ENCODE peak calls at places on chromosomes 1 and 21, in nine cellular contexts. T is tibial nerve; J is CD4-positive, CD25-positive, alpha-beta regulatory T cell; H is small intestine; W is neural progenitor cell; K is osteoblast; Y is lower lobe of right lung; U is HCT116; Z is astrocyte. C is an unnamed sample. For H3K36me3 and H3K4me1, the result is how much of the 10 kb centered on the place peaks cover.

GRCh38 chr1:68493193-68493592 is 3.7 kb downstream of the DEPDC1 start:
- DNase-seq in J (no peak), U (no peak), Z (no peak), T (no peak), Y (no peak), K (no peak), W (no peak), H (no peak), C (no peak)

GRCh38 chr1:15492572-15492971 is 16.7 kb downstream of the CELA2B start:
- DNase-seq in T (no peak), K (no peak), J (no peak), H (no peak), Y (no peak), W (no peak), Z (no peak), U (no peak), C (no peak)

GRCh38 chr1:114353233-114353632 is 157.8 kb downstream of the TRIM33 start:
- DNase-seq in Z (peak), U (no peak), T (peak), W (no peak), H (no peak), K (peak), Y (peak), J (no peak), C (peak)

GRCh38 chr1:241902376-241903067 is 54.5 kb downstream of the EXO1 start:
- DNase-seq in Y (no peak), H (no peak), U (no peak), K (no peak), T (peak), Z (no peak), J (no peak), W (no peak), C (no peak)

GRCh38 chr1:190583862-190584261 is 106.2 kb upstream of the BRINP3 start:
- DNase-seq in H (no peak), Z (no peak), J (no peak), W (no peak), Y (no peak), T (no peak), U (no peak), K (no peak), C (no peak)

GRCh38 chr1:168312718-168313604 is 32.3 kb downstream of the TBX19 start:
- DNase-seq in T (no peak), H (no peak), Y (no peak), K (no peak), U (no peak), W (no peak), Z (no peak), J (no peak), C (no peak)

GRCh38 chr1:228464487-228464983 is 22.6 kb upstream of the RNF187 start:
- DNase-seq in J (peak), U (no peak), Y (peak), H (peak), T (peak), W (peak), K (peak), Z (peak), C (peak)

GRCh38 chr21:45333583-45334121 is 46.0 kb upstream of the POFUT2 start:
- DNase-seq in H (no peak), Z (no peak), W (no peak), K (peak), U (no peak), T (no peak), J (no peak), Y (peak), C (no peak)

GRCh38 chr21:37675202-37675801 is 241.0 kb downstream of the KCNJ6 start:
- DNase-seq in Y (peak), Z (peak), W (peak), K (peak), H (peak), T (peak), U (peak), J (peak), C (peak)

GRCh38 chr1:59146651-59147358 is 150.1 kb upstream of the FGGY start:
- DNase-seq in H (peak), W (peak), T (peak), Z (no peak), Y (peak), U (no peak), J (no peak), K (peak), C (peak)

GRCh38 chr1:16111771-16112557 is 38.5 kb upstream of the FAM131C start:
- DNase-seq in J (no peak), U (no peak), Y (no peak), T (peak), H (no peak), Z (peak), K (peak), W (no peak), C (no peak)

GRCh38 chr1:169495050-169495740 is 9.5 kb upstream of the SLC19A2 start:
- DNase-seq in U (no peak), Y (no peak), K (peak), H (no peak), Z (peak), W (no peak), J (no peak), T (no peak), C (no peak)

GRCh38 chr1:151237678-151238466 is 16.7 kb upstream of the PSMD4 start:
- DNase-seq in Z (no peak), H (no peak), U (no peak), J (no peak), T (no peak), W (no peak), K (no peak), Y (no peak), C (no peak)
- H3K36me3 ChIP-seq in Z (half or more), H (under half), U (half or more), J (half or more), T (half or more), W (under half), K (half or more), Y (half or more), C (half or more)

GRCh38 chr1:1435911-1436633 is 582 bp downstream of the VWA1 start:
- DNase-seq in T (no peak), K (peak), Z (no peak), W (no peak), Y (no peak), U (no peak), J (no peak), H (no peak), C (no peak)
- H3K4me1 ChIP-seq in T (half or more), K (under half), Z (under half), W (under half), Y (half or more), U (under half), J (under half), H (under half), C (under half)

GRCh38 chr1:160161965-160162705 is 10.7 kb downstream of the ATP1A4 start:
- DNase-seq in J (no peak), U (no peak), T (no peak), K (no peak), H (no peak), Y (no peak), W (peak), Z (no peak), C (no peak)

GRCh38 chr1:160163612-160164011 is 12.2 kb downstream of the ATP1A4 start:
- DNase-seq in T (no peak), Y (no peak), U (no peak), W (no peak), J (no peak), K (no peak), H (no peak), Z (no peak), C (no peak)

GRCh38 chr1:160159846-160160245 is 8.4 kb downstream of the ATP1A4 start:
- DNase-seq in J (no peak), K (no peak), Y (no peak), Z (no peak), H (no peak), U (no peak), W (no peak), T (no peak), C (no peak)

GRCh38 chr1:160164121-160164520 is 12.7 kb downstream of the ATP1A4 start:
- DNase-seq in J (no peak), Y (no peak), H (no peak), Z (no peak), W (no peak), T (no peak), U (no peak), K (no peak), C (no peak)

GRCh38 chr1:160162936-160163335 is 11.5 kb downstream of the ATP1A4 start:
- DNase-seq in Y (no peak), Z (no peak), H (no peak), K (no peak), T (no peak), J (no peak), W (no peak), U (no peak), C (no peak)
- H3K27ac ChIP-seq in Y (no peak), Z (no peak), H (no peak), K (no peak), T (no peak), J (no peak), W (no peak), U (no peak), C (no peak)

DNA sequence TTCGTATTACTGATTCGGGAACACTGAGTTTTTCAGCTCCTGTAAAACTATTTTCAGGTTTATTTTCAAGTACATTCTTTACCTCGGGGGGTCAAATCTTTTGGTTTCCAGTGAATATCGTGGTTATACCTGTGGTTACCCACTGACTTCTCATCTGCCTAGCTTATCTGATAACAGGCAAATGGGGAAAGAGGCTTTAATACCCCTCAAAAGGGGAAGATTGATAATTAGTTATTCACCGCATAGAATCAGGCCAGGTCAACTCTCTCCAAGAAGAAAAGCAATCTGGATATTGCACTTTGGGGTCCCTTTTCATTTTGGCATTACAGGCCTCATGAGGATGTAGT is 23.0 kb downstream of the RUNX1 start:
- DNase-seq in J (no peak), W (no peak), H (no peak), U (no peak), Y (no peak), Z (peak), K (no peak), T (no peak), C (no peak)
- H3K36me3 ChIP-seq in J (under half), W (under half), H (under half), U (under half), Y (under half), Z (under half), K (under half), T (under half), C (under half)

GRCh38 chr1:86914998-86915736 is 732 bp downstream of the HS2ST1 start:
- DNase-seq in U (no peak), H (peak), W (peak), Y (peak), K (no peak), T (peak), J (peak), Z (peak), C (peak)

GRCh38 chr1:86915737-86916235 is 1.4 kb downstream of the HS2ST1 start:
- DNase-seq in Z (no peak), T (no peak), U (no peak), K (peak), J (no peak), Y (no peak), H (peak), W (no peak), C (no peak)

GRCh38 chr1:86913896-86914634 is at the start of gene SELENOF:
- DNase-seq in Z (peak), J (peak), H (peak), Y (peak), T (peak), K (peak), W (peak), U (peak), C (peak)

GRCh38 chr1:86913399-86913895 is 479 bp downstream of the SELENOF start:
- DNase-seq in W (peak), J (peak), Y (no peak), U (no peak), Z (peak), K (no peak), T (peak), H (peak), C (no peak)

GRCh38 chr1:86914635-86914997 is at the start of gene HS2ST1:
- DNase-seq in K (no peak), W (no peak), H (no peak), U (no peak), T (no peak), Y (no peak), Z (no peak), J (no peak), C (no peak)
- H3K4me1 ChIP-seq in K (under half), W (under half), H (under half), U (under half), T (under half), Y (under half), Z (under half), J (under half), C (under half)

DNA sequence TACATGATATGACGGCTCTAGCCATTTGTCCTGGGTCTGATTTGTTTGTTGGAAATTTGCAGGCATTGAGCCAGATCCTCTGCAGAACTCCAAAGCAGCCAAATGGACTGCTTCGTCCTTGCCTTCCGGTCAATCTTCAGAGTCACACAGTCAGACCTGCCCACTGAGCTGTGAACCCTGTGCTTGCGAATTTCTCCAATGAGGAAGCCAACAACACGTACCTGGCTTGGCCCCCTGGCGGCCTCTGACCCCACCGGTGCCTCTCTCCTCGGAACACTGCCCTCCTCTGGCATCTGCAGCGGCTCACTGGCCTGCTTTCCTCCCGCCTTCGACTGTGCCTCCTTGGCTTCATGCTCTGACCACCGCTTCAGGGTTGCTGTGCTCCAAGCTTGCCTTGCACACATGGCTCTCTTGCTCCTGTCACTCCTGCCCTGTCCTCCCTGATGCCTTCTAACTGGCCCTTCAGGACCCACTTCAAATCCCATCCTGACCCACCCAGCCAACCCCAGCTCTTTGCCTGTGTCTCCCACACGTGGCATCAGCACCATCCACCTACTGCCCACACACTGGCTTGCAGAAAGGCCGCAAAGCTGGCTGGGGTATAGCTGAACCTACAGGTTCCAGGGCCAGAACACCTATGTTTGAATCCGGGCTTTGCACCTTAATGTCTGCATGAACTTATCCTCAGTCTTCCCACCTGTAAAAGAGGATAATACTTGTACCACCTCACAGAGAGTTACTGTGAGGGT is 128.2 kb downstream of the KCNN3 start:
- DNase-seq in W (peak), T (no peak), H (no peak), J (no peak), U (no peak), K (no peak), Y (no peak), Z (peak), C (no peak)
- H3K27ac ChIP-seq in W (no peak), T (no peak), H (no peak), J (no peak), U (no peak), K (no peak), Y (no peak), Z (no peak), C (peak)

GRCh38 chr21:39173999-39174398 is 9.3 kb downstream of the PSMG1 start:
- DNase-seq in H (no peak), K (no peak), J (no peak), U (no peak), Y (no peak), Z (no peak), T (no peak), W (no peak), C (no peak)

GRCh38 chr21:39175665-39176064 is 7.6 kb downstream of the PSMG1 start:
- DNase-seq in Z (no peak), J (no peak), U (no peak), K (no peak), W (no peak), H (no peak), Y (no peak), T (no peak), C (no peak)

GRCh38 chr21:39176312-39176711 is 6.9 kb downstream of the PSMG1 start:
- DNase-seq in U (no peak), T (no peak), J (no peak), Z (no peak), Y (no peak), H (no peak), W (no peak), K (no peak), C (no peak)

GRCh38 chr21:39169906-39170305 is 13.3 kb downstream of the PSMG1 start:
- DNase-seq in T (no peak), U (no peak), J (no peak), Z (no peak), H (no peak), W (no peak), K (no peak), Y (no peak), C (no peak)

DNA sequence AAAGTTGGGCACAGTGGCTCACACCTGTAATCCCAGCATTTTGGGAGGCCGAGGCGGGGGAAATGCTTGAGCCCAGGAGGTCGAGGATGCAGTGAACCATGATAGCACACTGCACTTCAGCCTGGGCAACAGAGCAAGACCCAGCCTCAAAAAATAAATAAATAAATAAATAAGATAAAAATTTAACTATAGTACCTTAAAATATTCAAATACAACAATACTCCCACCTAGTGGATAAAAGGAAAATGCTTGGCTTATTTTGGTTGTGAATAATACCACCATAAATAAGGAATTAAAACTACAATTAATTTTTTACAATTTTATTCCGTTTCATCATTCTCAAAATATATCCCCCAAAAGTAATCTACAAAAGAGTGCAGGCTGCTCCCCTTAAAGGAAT is 8.1 kb downstream of the PSMG1 start:
- DNase-seq in J (no peak), U (no peak), T (no peak), Y (no peak), W (no peak), K (no peak), Z (no peak), H (no peak), C (no peak)
- H3K36me3 ChIP-seq in J (under half), U (half or more), T (half or more), Y (under half), W (under half), K (half or more), Z (under half), H (under half), C (half or more)

DNA sequence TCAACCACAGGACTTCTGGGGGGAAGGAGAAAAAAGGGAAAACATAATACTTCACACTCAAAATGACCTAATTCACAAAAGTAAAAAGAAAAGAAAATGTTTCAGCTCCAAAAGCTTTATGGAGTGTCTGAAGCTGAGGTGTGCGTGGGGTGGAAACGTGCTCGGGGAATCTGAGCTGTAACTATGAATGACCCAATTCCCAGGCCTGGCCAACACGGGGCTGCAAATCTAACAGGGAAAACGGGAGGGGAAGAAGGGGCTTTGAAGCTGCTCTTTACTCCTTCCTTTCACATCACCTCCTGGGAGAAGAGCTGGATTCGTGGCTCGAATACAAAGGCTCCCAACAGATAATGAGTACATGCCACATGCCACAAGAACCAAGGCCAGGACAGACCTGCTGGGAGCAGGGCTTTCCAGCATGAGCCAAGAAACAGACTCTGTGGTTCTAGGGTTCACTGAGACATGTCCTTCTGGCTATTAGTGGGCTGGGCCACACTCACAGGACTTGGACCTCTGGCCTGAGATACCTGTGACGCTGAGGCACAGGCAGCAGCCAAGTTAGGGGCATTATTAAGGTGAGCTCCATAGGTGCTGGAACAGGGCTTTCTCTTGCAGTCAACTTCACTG is 51.5 kb downstream of the SLC66A1 start:
- DNase-seq in Y (no peak), T (no peak), J (no peak), H (peak), Z (no peak), K (peak), W (no peak), U (no peak), C (no peak)
- H3K4me1 ChIP-seq in Y (half or more), T (under half), J (under half), H (under half), Z (under half), K (under half), W (under half), U (under half), C (under half)

GRCh38 chr1:180166436-180166800 is 11.7 kb downstream of the QSOX1 start:
- DNase-seq in H (no peak), U (no peak), Y (no peak), K (no peak), Z (no peak), J (no peak), T (no peak), W (peak), C (no peak)
- H3K27ac ChIP-seq in H (no peak), U (peak), Y (peak), K (no peak), Z (no peak), J (no peak), T (no peak), W (no peak), C (peak)